ENCODE peak calls at places on chromosomes 13 and 19, in ten cellular contexts. Z is GM10248, J is mucosa of descending colon, V is neural progenitor cell, W is heart right ventricle, E is ascending aorta, P is fibroblast of lung, X is breast epithelium, T is AG04449, R is HepG2. H is an unnamed sample.

GRCh38 chr13:80338781-80339577 is 1.9 kb downstream of the SPRY2 start:
- DNase-seq in Z (peak), J (peak), V (peak), W (peak), E (peak), P (peak), X (peak), T (peak), R (peak), H (peak)

GRCh38 chr19:36151144-36152051 is 849 bp downstream of the COX7A1 start:
- DNase-seq in Z (no peak), J (peak), V (no peak), W (peak), E (peak), P (no peak), X (no peak), T (no peak), R (no peak), H (no peak)

GRCh38 chr13:106867249-106867648 is 299.3 kb upstream of the ARGLU1 start:
- DNase-seq in Z (no peak), J (no peak), V (peak), W (no peak), E (no peak), P (peak), X (no peak), T (no peak), R (no peak), H (no peak)

GRCh38 chr19:1651548-1652394 is 644 bp downstream of the TCF3 start:
- DNase-seq in Z (no peak), J (peak), V (peak), W (peak), E (no peak), P (peak), X (no peak), T (no peak), R (no peak), H (peak)

GRCh38 chr19:2557093-2557440 is 81.1 kb downstream of the GADD45B start:
- DNase-seq in Z (no peak), J (peak), V (no peak), W (no peak), E (no peak), P (no peak), X (no peak), T (no peak), R (no peak), H (no peak)

GRCh38 chr13:85601526-85601925 is 197.7 kb downstream of the SLITRK6 start:
- DNase-seq in Z (no peak), J (no peak), V (no peak), W (no peak), E (no peak), P (peak), X (no peak), T (no peak), R (no peak), H (no peak)

GRCh38 chr13:109704771-109705628 is 81.4 kb downstream of the IRS2 start:
- DNase-seq in Z (no peak), J (peak), V (no peak), W (peak), E (peak), P (no peak), X (no peak), T (no peak), R (no peak), H (no peak)

GRCh38 chr19:30026933-30027332 is 84.9 kb downstream of the URI1 start:
- DNase-seq in Z (no peak), J (no peak), V (no peak), W (no peak), E (no peak), P (no peak), X (no peak), T (no peak), R (no peak), H (no peak)

GRCh38 chr19:54434862-54435174 is 14.2 kb upstream of the LENG8 start:
- DNase-seq in Z (no peak), J (no peak), V (no peak), W (no peak), E (no peak), P (no peak), X (no peak), T (no peak), R (no peak), H (no peak)

GRCh38 chr13:26476111-26476743 is 81.3 kb upstream of the WASF3 start:
- DNase-seq in Z (no peak), J (no peak), V (peak), W (no peak), E (no peak), P (peak), X (no peak), T (no peak), R (peak), H (peak)

GRCh38 chr13:92590503-92590908 is 636.1 kb upstream of the GPC6 start:
- DNase-seq in Z (no peak), J (no peak), V (no peak), W (no peak), E (no peak), P (peak), X (no peak), T (no peak), R (no peak), H (no peak)

GRCh38 chr13:113555141-113555540 is 29.4 kb upstream of the TFDP1 start:
- DNase-seq in Z (no peak), J (no peak), V (no peak), W (no peak), E (peak), P (no peak), X (peak), T (no peak), R (no peak), H (no peak)

GRCh38 chr19:8681345-8682021 is 17.1 kb downstream of the ACTL9 start:
- DNase-seq in Z (no peak), J (no peak), V (no peak), W (no peak), E (no peak), P (no peak), X (no peak), T (no peak), R (no peak), H (no peak)

GRCh38 chr13:109431217-109431616 is 355.2 kb downstream of the IRS2 start:
- DNase-seq in Z (no peak), J (no peak), V (no peak), W (no peak), E (no peak), P (no peak), X (no peak), T (no peak), R (no peak), H (no peak)

GRCh38 chr19:5587661-5588060 is 19.9 kb upstream of the TINCR start:
- DNase-seq in Z (no peak), J (no peak), V (no peak), W (no peak), E (no peak), P (no peak), X (no peak), T (no peak), R (no peak), H (no peak)

GRCh38 chr13:112587359-112587766 is 590 bp downstream of the TUBGCP3 start:
- DNase-seq in Z (peak), J (peak), V (peak), W (peak), E (peak), P (peak), X (peak), T (no peak), R (peak), H (peak)

GRCh38 chr19:5138606-5139594 is 170.0 kb downstream of the KDM4B start:
- DNase-seq in Z (peak), J (peak), V (no peak), W (peak), E (peak), P (peak), X (no peak), T (no peak), R (no peak), H (no peak)

GRCh38 chr13:101271681-101272245 is 144.5 kb downstream of the NALCN start:
- DNase-seq in Z (no peak), J (no peak), V (no peak), W (no peak), E (no peak), P (no peak), X (no peak), T (no peak), R (no peak), H (no peak)

GRCh38 chr19:23916991-23917390 is 2.3 kb downstream of the ZNF726 start:
- DNase-seq in Z (no peak), J (no peak), V (no peak), W (no peak), E (no peak), P (peak), X (no peak), T (no peak), R (no peak), H (no peak)

GRCh38 chr19:10404888-10405808 is 1.8 kb upstream of the CDC37 start:
- DNase-seq in Z (no peak), J (peak), V (peak), W (no peak), E (no peak), P (peak), X (no peak), T (no peak), R (no peak), H (no peak)

GRCh38 chr13:99123101-99124045 is 77.3 kb upstream of the UBAC2 start:
- DNase-seq in Z (no peak), J (no peak), V (no peak), W (no peak), E (no peak), P (peak), X (no peak), T (no peak), R (no peak), H (no peak)

GRCh38 chr19:35718345-35719041 is 690 bp downstream of the KMT2B start:
- DNase-seq in Z (peak), J (peak), V (no peak), W (peak), E (peak), P (peak), X (no peak), T (no peak), R (no peak), H (peak)

GRCh38 chr13:110549795-110550160 is 11.7 kb downstream of the RAB20 start:
- DNase-seq in Z (no peak), J (no peak), V (no peak), W (no peak), E (no peak), P (no peak), X (no peak), T (no peak), R (no peak), H (no peak)

GRCh38 chr13:43058318-43058674 is 34.9 kb downstream of the DNAJC15 start:
- DNase-seq in Z (no peak), J (peak), V (no peak), W (no peak), E (no peak), P (peak), X (no peak), T (peak), R (peak), H (no peak)

GRCh38 chr13:52036037-52036436 is 11.5 kb downstream of the UTP14C start:
- DNase-seq in Z (no peak), J (no peak), V (no peak), W (no peak), E (no peak), P (no peak), X (no peak), T (no peak), R (no peak), H (no peak)

GRCh38 chr19:755063-755462 is 4.2 kb downstream of the MISP start:
- DNase-seq in Z (no peak), J (peak), V (no peak), W (no peak), E (no peak), P (no peak), X (no peak), T (no peak), R (no peak), H (no peak)

GRCh38 chr13:50594276-50594970 is 249.1 kb downstream of the DLEU7 start:
- DNase-seq in Z (peak), J (peak), V (peak), W (no peak), E (no peak), P (no peak), X (no peak), T (no peak), R (peak), H (peak)
- TF ChIP-seq CTCF in Z (peak), J (no peak), V (no peak), W (no peak), E (no peak), P (no peak), X (no peak), T (no peak), R (peak), H (no peak)

GRCh38 chr19:38849147-38849745 is 540 bp downstream of the HNRNPL start:
- DNase-seq in Z (peak), J (peak), V (peak), W (peak), E (peak), P (peak), X (peak), T (no peak), R (peak), H (peak)
- TF ChIP-seq CTCF in Z (no peak), J (no peak), V (no peak), W (no peak), E (no peak), P (no peak), X (no peak), T (no peak), R (no peak), H (no peak)

GRCh38 chr19:52248256-52248655 is 21.1 kb upstream of the ZNF766 start:
- DNase-seq in Z (no peak), J (peak), V (peak), W (peak), E (no peak), P (peak), X (no peak), T (no peak), R (peak), H (peak)
- TF ChIP-seq CTCF in Z (peak), J (no peak), V (peak), W (peak), E (no peak), P (peak), X (no peak), T (peak), R (peak), H (peak)

GRCh38 chr13:44739120-44739519 is 163.0 kb upstream of the TSC22D1 start:
- DNase-seq in Z (no peak), J (no peak), V (no peak), W (no peak), E (no peak), P (no peak), X (no peak), T (no peak), R (no peak), H (no peak)
- TF ChIP-seq CTCF in Z (no peak), J (no peak), V (peak), W (no peak), E (no peak), P (peak), X (no peak), T (no peak), R (no peak), H (no peak)

GRCh38 chr19:45560038-45560437 is 24.6 kb downstream of the OPA3 start:
- DNase-seq in Z (no peak), J (no peak), V (no peak), W (no peak), E (no peak), P (no peak), X (no peak), T (no peak), R (no peak), H (no peak)
- TF ChIP-seq CTCF in Z (no peak), J (no peak), V (no peak), W (no peak), E (no peak), P (no peak), X (no peak), T (no peak), R (no peak), H (no peak)

DNA sequence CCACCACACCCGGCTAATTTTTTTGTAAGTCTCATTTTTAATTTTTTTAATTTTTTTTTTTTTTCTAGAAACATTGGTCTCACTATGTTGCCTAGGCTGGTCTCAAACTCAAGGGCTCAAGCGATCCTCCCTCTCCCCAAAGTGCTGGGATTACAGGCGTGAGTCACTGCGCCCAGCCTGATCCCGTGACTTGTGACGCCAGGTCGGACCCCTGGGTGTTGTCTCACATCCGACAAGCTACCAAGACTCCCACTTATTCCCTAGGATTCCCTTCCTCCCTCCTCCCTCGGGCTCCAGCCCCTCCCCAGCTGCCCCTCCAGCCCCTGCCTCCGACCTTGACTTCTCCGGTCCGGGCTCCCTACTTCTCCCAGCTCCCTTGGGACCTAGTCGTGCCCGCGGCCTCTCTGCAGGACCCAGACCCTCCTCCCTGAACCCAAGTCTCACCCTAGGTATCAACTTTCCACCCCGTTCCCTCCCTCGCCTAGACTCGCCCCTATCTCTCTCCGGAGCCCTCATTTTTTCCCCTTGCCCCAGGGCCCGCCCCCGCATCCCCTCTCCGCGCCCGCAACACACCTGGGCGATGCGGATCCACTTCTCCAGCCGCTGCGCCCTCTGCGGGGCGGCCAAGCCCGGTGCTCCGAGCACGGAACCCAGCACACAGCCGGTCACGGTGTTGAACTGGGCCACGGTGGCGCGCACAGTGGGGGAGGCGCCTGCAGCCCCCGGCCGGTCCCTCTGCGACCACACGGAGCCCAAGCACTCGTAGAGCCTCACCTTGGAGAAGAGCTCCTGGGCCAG is 13.1 kb downstream of the RGL3 start:
- DNase-seq in Z (no peak), J (no peak), V (peak), W (peak), E (no peak), P (no peak), X (no peak), T (no peak), R (no peak), H (peak)
- TF ChIP-seq CTCF in Z (peak), J (no peak), V (peak), W (peak), E (no peak), P (peak), X (peak), T (peak), R (no peak), H (no peak)

GRCh38 chr19:58326501-58326913 is 287 bp upstream of the ZSCAN22 start:
- DNase-seq in Z (no peak), J (no peak), V (no peak), W (no peak), E (no peak), P (no peak), X (no peak), T (no peak), R (no peak), H (no peak)
- TF ChIP-seq CTCF in Z (no peak), J (no peak), V (no peak), W (no peak), E (no peak), P (no peak), X (no peak), T (no peak), R (peak), H (no peak)

DNA sequence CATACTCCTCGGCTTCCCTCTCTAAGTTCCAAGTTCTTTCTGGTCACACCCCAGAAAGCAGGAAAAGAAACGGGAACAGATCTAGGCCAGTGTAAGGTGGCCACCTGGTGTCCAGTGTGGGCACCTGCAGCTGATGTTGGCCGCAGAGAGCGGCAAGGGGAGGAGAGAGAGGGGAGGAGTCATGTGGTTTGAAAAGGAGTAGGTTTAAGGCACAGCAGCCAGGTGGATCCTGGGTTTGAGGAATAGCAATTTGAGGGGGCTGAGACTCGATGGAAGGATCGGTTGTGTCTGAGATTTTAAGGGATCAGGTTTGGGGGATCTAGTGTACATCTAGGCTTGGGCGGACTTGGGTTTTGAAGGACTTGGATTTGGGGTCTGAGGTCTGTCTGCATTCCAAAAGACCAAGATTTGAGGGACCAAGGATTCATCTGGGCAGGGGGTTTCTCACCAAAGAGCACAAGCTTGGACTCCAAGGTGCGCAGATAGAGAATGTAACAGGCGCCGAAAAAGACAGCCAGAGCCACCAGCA is 1.2 kb downstream of the RABAC1 start:
- DNase-seq in Z (peak), J (peak), V (peak), W (peak), E (peak), P (peak), X (peak), T (peak), R (peak), H (peak)
- TF ChIP-seq CTCF in Z (peak), J (peak), V (peak), W (peak), E (peak), P (peak), X (peak), T (peak), R (peak), H (peak)

GRCh38 chr13:30898721-30899188 is 7.3 kb upstream of the MEDAG start:
- DNase-seq in Z (no peak), J (no peak), V (no peak), W (no peak), E (peak), P (peak), X (no peak), T (peak), R (peak), H (no peak)
- TF ChIP-seq CTCF in Z (no peak), J (no peak), V (no peak), W (no peak), E (no peak), P (no peak), X (no peak), T (no peak), R (peak), H (no peak)

H was measured in nephron progenitor cell.